ENCODE peak calls at places on chromosome 11, in eight cellular contexts. Z, D, F, T, L, S, W and Q are unnamed samples.

GRCh38 chr11:13160745-13161144 is 116.8 kb upstream of the BMAL1 start:
- DNase-seq in Z (no peak), D (no peak), F (no peak), T (no peak), L (no peak), S (no peak), W (no peak), Q (no peak)

GRCh38 chr11:1563697-1564534 is 8.2 kb downstream of the DUSP8 start:
- DNase-seq in Z (no peak), D (no peak), F (no peak), T (no peak), L (no peak), S (no peak), W (no peak), Q (no peak)

GRCh38 chr11:117072517-117073218 is 25.6 kb downstream of the SIK3 start:
- DNase-seq in Z (peak; percentile 98), D (no peak), F (no peak), T (peak; percentile 63), L (no peak), S (peak; percentile 98), W (peak; percentile 91), Q (no peak)

GRCh38 chr11:16874275-16874975 is 136.0 kb downstream of the C11orf58 start:
- DNase-seq in Z (no peak), D (no peak), F (no peak), T (no peak), L (no peak), S (no peak), W (no peak), Q (no peak)

GRCh38 chr11:114275295-114275694 is 20.9 kb upstream of the NNMT start:
- DNase-seq in Z (no peak), D (no peak), F (no peak), T (no peak), L (no peak), S (no peak), W (no peak), Q (no peak)

GRCh38 chr11:130631119-130631518 is 182.7 kb downstream of the ADAMTS15 start:
- DNase-seq in Z (peak; percentile 98), D (no peak), F (no peak), T (no peak), L (no peak), S (peak; percentile 89), W (peak; percentile 52), Q (no peak)

GRCh38 chr11:9313648-9314290 is 624 bp downstream of the TMEM41B start:
- DNase-seq in Z (peak; percentile 18), D (peak; percentile 54), F (no peak), T (peak; percentile 45), L (peak; percentile 27), S (no peak), W (no peak), Q (peak; percentile 52)

GRCh38 chr11:11149671-11150459 is 203.2 kb downstream of the CSNK2A3 start:
- DNase-seq in Z (no peak), D (no peak), F (no peak), T (no peak), L (peak; percentile 94), S (no peak), W (no peak), Q (peak; percentile 41)

GRCh38 chr11:33451364-33451763 is 194.2 kb downstream of the HIPK3 start:
- DNase-seq in Z (peak; percentile 46), D (no peak), F (no peak), T (no peak), L (no peak), S (no peak), W (no peak), Q (no peak)

GRCh38 chr11:33455827-33456226 is 198.6 kb downstream of the HIPK3 start:
- DNase-seq in Z (no peak), D (no peak), F (no peak), T (no peak), L (no peak), S (no peak), W (no peak), Q (no peak)

GRCh38 chr11:33452806-33453205 is 195.6 kb downstream of the HIPK3 start:
- DNase-seq in Z (peak; percentile 90), D (no peak), F (no peak), T (peak; percentile 30), L (no peak), S (peak; percentile 62), W (no peak), Q (no peak)

GRCh38 chr11:33454264-33454663 is 197.1 kb downstream of the HIPK3 start:
- DNase-seq in Z (no peak), D (no peak), F (peak; percentile 62), T (no peak), L (no peak), S (no peak), W (no peak), Q (no peak)

GRCh38 chr11:33453225-33453624 is 196.0 kb downstream of the HIPK3 start:
- DNase-seq in Z (no peak), D (no peak), F (no peak), T (no peak), L (no peak), S (no peak), W (no peak), Q (no peak)
- H3K9me2 ChIP-seq in Z (no peaks in the 10 kb centered on the region), D (no peaks in the 10 kb centered on the region), F (no peaks in the 10 kb centered on the region), T (no peaks in the 10 kb centered on the region), L (no peaks in the 10 kb centered on the region), S (no peaks in the 10 kb centered on the region), W (no peaks in the 10 kb centered on the region), Q (no peaks in the 10 kb centered on the region)

GRCh38 chr11:77084581-77085191 is 17.9 kb downstream of the CAPN5 start:
- DNase-seq in Z (no peak), D (no peak), F (no peak), T (no peak), L (no peak), S (no peak), W (no peak), Q (no peak)

GRCh38 chr11:77085652-77086051 is 17.0 kb upstream of the OMP start:
- DNase-seq in Z (no peak), D (no peak), F (no peak), T (no peak), L (no peak), S (no peak), W (no peak), Q (no peak)

GRCh38 chr11:77082838-77083552 is 16.2 kb downstream of the CAPN5 start:
- DNase-seq in Z (no peak), D (no peak), F (peak; percentile 82), T (no peak), L (no peak), S (no peak), W (no peak), Q (no peak)

GRCh38 chr11:77081976-77082836 is 15.4 kb downstream of the CAPN5 start:
- DNase-seq in Z (no peak), D (no peak), F (peak; percentile 21), T (no peak), L (no peak), S (no peak), W (no peak), Q (no peak)

DNA sequence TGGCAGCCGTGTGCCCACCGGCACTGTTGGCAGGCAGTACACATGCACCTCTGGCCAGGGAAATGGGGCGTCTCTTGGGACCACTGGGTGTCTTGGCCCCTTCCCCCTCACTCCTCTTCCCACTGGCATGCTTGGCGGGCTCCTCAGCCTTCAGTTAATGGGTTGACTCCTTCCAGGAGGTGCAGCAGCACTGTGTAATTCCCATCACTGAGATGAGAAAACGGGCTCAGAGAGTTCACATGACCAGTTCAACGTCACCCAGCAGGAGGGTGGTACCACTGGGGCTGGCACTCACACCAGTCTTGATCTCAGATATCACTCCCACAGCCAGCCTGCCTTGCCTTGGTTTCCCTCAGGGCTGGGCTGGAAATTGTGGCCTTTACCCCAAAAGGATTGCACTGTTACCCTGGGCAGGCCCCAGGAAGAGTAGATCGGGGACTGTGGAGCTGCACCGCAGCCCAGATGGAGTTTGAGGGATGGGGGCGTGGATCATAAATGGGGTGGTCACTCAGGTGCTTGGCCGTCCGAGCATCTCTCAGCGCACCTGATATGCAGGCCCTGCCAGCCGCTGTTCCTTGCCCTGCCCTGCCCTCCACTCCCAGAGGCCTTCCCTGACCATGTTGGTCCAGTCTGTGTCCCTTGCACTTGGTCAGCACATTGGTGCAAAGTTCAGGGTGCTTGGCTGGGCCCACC is 16.9 kb downstream of the CAPN5 start:
- DNase-seq in Z (no peak), D (no peak), F (no peak), T (no peak), L (no peak), S (no peak), W (no peak), Q (no peak)
- TF ChIP-seq CTCF in Z (no peak), D (no peak), F (no peak), T (no peak), L (no peak), S (no peak), W (no peak), Q (no peak)

GRCh38 chr11:19244084-19244483 is 3.3 kb upstream of the E2F8 start:
- DNase-seq in Z (peak; percentile 86), D (no peak), F (no peak), T (peak; percentile 37), L (no peak), S (peak; percentile 96), W (no peak), Q (no peak)

GRCh38 chr11:19244621-19245020 is 3.9 kb upstream of the E2F8 start:
- DNase-seq in Z (peak; percentile 54), D (no peak), F (no peak), T (peak; percentile 35), L (no peak), S (peak; percentile 83), W (no peak), Q (no peak)

GRCh38 chr11:19243601-19244000 is 2.9 kb upstream of the E2F8 start:
- DNase-seq in Z (peak; percentile 34), D (no peak), F (no peak), T (no peak), L (no peak), S (peak; percentile 58), W (no peak), Q (no peak)

GRCh38 chr11:19242184-19242932 is 1.6 kb upstream of the E2F8 start:
- DNase-seq in Z (no peak), D (peak; percentile 48), F (no peak), T (peak; percentile 35), L (no peak), S (no peak), W (no peak), Q (no peak)

DNA sequence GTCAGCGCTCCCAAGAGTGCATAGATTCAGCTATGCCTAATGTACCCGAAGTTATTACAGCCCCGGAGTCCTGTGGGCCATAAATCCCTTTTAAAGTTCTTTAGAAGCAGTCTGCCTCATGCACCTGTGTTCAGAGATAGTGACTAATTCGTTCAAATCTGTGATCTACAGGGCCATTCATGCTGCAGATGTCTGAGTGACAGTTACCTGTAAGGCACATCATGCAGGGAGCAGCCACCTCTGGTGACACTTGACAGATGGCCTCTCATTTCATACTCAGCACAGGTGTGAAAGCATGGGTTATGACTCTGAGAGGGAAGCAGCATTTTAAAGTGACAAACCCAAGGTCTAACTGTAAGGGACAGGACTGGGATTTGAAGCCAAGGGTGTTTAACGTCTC is 2.4 kb upstream of the E2F8 start:
- DNase-seq in Z (peak; percentile 25), D (no peak), F (no peak), T (no peak), L (peak; percentile 13), S (no peak), W (no peak), Q (peak; percentile 64)
- H3K9me2 ChIP-seq in Z (no peaks in the 10 kb centered on the region), D (no peaks in the 10 kb centered on the region), F (no peaks in the 10 kb centered on the region), T (no peaks in the 10 kb centered on the region), L (no peaks in the 10 kb centered on the region), S (no peaks in the 10 kb centered on the region), W (no peaks in the 10 kb centered on the region), Q (no peaks in the 10 kb centered on the region)

DNA sequence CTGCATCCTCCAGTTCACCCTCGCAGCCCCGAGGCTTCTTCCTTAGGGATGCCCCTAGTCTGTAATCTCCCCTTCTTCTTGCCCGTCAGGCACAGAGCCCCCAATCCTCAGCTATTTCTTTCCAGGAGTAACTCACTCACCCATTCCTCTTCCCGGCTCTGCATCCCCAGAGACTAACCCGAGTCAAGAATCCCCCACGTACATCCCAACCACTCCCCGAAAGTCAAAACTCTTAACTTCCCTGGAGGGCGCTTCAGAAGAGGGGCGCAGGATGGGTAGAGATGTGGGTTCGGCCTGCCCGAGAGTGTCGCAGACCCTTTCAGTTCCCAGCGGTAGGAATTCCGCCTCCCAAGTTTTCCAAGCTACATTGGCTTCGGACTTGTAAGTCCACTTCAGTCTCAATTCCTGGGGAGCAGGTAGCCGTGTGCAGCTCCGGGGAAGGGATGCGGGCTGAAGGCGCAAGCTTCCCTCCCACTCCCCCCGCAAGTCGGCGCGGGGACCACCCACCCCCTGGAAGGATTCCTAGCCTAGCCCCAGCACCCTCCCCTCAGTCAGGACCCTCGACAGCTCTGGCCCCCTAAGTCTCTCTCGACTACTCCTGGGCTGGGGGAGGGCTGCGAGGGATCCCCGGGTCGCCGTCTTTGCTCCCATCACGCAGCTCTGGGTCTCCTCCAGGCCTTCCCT is 871 bp downstream of the BDNF start:
- DNase-seq in Z (peak; percentile 50), D (peak; percentile 72), F (peak; percentile 47), T (peak; percentile 38), L (no peak), S (no peak), W (no peak), Q (no peak)
- TF ChIP-seq CTCF in Z (no peak), D (peak; percentile 9), F (no peak), T (no peak), L (no peak), S (peak; percentile 45), W (no peak), Q (no peak)